ENCODE peak calls at places on chromosomes 16 and 17, in ten cellular contexts. L is prostate gland, C is body of pancreas, Y is endothelial cell of umbilical vein, P is ovary, A is stomach, U is uterus, X is transverse colon, I is A549, S is IMR-90. H is an unnamed sample.

GRCh38 chr16:7304257-7304656 is 28.4 kb upstream of the RBFOX1 start:
- DNase-seq in L (no peak), C (no peak), Y (no peak), P (no peak), A (no peak), U (no peak), X (no peak), I (no peak), S (no peak), H (no peak)

GRCh38 chr17:66240630-66241029 is 11.4 kb upstream of the APOH start:
- DNase-seq in L (no peak), C (no peak), Y (peak; percentile 49), P (no peak), A (no peak), U (no peak), X (no peak), I (no peak), S (peak; percentile 74), H (no peak)

GRCh38 chr17:601462-602303 is 113.0 kb downstream of the VPS53 start:
- DNase-seq in L (no peak), C (no peak), Y (peak; percentile 88), P (no peak), A (no peak), U (peak; percentile 63), X (peak; percentile 28), I (no peak), S (peak; percentile 87), H (no peak)

GRCh38 chr17:65557349-65558310 is 3.8 kb downstream of the AXIN2 start:
- DNase-seq in L (no peak), C (no peak), Y (no peak), P (no peak), A (no peak), U (no peak), X (no peak), I (peak; percentile 82), S (peak; percentile 55), H (no peak)

GRCh38 chr16:30893082-30893743 is 664 bp downstream of the BCL7C start:
- DNase-seq in L (no peak), C (no peak), Y (no peak), P (no peak), A (no peak), U (no peak), X (no peak), I (no peak), S (no peak), H (no peak)

GRCh38 chr17:72516772-72517399 is 396.1 kb downstream of the SOX9 start:
- DNase-seq in L (peak; percentile 22), C (peak; percentile 32), Y (no peak), P (no peak), A (no peak), U (no peak), X (no peak), I (peak; percentile 59), S (no peak), H (no peak)

GRCh38 chr17:46118969-46119368 is 74.3 kb downstream of the KANSL1 start:
- DNase-seq in L (no peak), C (no peak), Y (no peak), P (no peak), A (no peak), U (no peak), X (no peak), I (no peak), S (no peak), H (no peak)

GRCh38 chr17:33914120-33914519 is 341.0 kb upstream of the CCL2 start:
- DNase-seq in L (no peak), C (no peak), Y (no peak), P (no peak), A (no peak), U (no peak), X (no peak), I (no peak), S (no peak), H (no peak)

GRCh38 chr17:60148300-60148838 is 1.4 kb upstream of the CA4 start:
- DNase-seq in L (no peak), C (no peak), Y (no peak), P (no peak), A (no peak), U (no peak), X (no peak), I (no peak), S (no peak), H (no peak)

GRCh38 chr17:72399608-72400487 is 279.0 kb downstream of the SOX9 start:
- DNase-seq in L (peak; percentile 71), C (peak; percentile 63), Y (no peak), P (no peak), A (peak; percentile 72), U (no peak), X (no peak), I (no peak), S (no peak), H (no peak)

GRCh38 chr17:9991351-9991750 is 86.3 kb upstream of the RCVRN start:
- DNase-seq in L (no peak), C (no peak), Y (no peak), P (no peak), A (no peak), U (no peak), X (no peak), I (no peak), S (no peak), H (no peak)

GRCh38 chr17:77445908-77446535 is 305.3 kb downstream of the SEC14L1 start:
- DNase-seq in L (no peak), C (no peak), Y (peak; percentile 72), P (no peak), A (peak; percentile 77), U (no peak), X (peak; percentile 82), I (no peak), S (peak; percentile 56), H (no peak)

GRCh38 chr16:79451196-79451816 is 149.2 kb downstream of the MAF start:
- DNase-seq in L (no peak), C (no peak), Y (no peak), P (no peak), A (no peak), U (no peak), X (no peak), I (no peak), S (no peak), H (no peak)

GRCh38 chr17:31525801-31526549 is 134.5 kb downstream of the RAB11FIP4 start:
- DNase-seq in L (no peak), C (no peak), Y (no peak), P (no peak), A (no peak), U (no peak), X (no peak), I (peak; percentile 89), S (no peak), H (no peak)

GRCh38 chr16:29154100-29154499 is 169.2 kb downstream of the LAT start:
- DNase-seq in L (no peak), C (no peak), Y (no peak), P (no peak), A (no peak), U (no peak), X (no peak), I (no peak), S (no peak), H (no peak)

GRCh38 chr17:38967290-38967738 is at the start of gene FBXO47:
- DNase-seq in L (peak; percentile 87), C (peak; percentile 96), Y (peak; percentile 93), P (peak; percentile 92), A (peak; percentile 89), U (peak; percentile 96), X (peak; percentile 86), I (peak; percentile 92), S (peak; percentile 38), H (no peak)

GRCh38 chr16:84973776-84974523 is 37.4 kb downstream of the ZDHHC7 start:
- DNase-seq in L (no peak), C (no peak), Y (no peak), P (no peak), A (no peak), U (no peak), X (no peak), I (no peak), S (no peak), H (no peak)

GRCh38 chr17:72697602-72698146 is 394.8 kb downstream of the SLC39A11 start:
- DNase-seq in L (no peak), C (peak; percentile 23), Y (no peak), P (no peak), A (no peak), U (no peak), X (no peak), I (no peak), S (peak; percentile 25), H (no peak)

GRCh38 chr16:86877108-86877507 is 298.8 kb downstream of the FOXL1 start:
- DNase-seq in L (no peak), C (no peak), Y (no peak), P (no peak), A (no peak), U (no peak), X (no peak), I (no peak), S (no peak), H (no peak)

GRCh38 chr16:14325502-14325901 is 254.4 kb downstream of the MRTFB start:
- DNase-seq in L (no peak), C (no peak), Y (no peak), P (no peak), A (no peak), U (no peak), X (no peak), I (no peak), S (no peak), H (no peak)
- H3K4me1 ChIP-seq in L (no peaks in the 10 kb centered on the region), C (peaks cover 45% of the 10 kb centered on the region), Y (no peaks in the 10 kb centered on the region), P (peaks cover 4% of the 10 kb centered on the region), A (no peaks in the 10 kb centered on the region), U (no peaks in the 10 kb centered on the region), X (no peaks in the 10 kb centered on the region), I (peaks cover 44% of the 10 kb centered on the region), S (peaks cover 4% of the 10 kb centered on the region), H (peaks cover 10% of the 10 kb centered on the region)

DNA sequence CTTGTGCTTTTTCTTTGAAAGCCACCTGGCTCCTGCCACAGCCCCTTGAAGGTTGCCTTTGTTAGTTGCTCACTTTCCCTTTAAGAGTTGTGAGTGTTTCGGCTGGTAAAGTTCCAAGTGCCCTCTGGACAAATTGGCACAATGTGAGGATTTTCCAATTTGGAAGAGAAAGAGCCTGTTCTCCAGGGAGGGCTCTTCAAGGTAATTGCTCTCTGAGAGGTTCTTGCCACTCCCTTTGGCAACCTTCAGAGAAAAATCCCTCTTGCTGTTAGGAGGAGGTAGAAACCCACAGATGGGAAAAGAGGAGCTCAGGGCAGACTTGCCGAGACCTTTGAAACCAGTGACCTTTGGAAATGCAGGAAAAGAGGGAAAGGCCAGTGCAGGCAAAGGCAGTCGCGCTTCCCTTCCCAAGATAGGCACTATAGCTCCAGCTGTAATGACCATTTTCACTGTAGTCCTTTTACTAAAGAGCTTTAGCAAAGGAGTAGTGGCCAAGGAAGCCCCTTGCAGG is 49.0 kb upstream of the AKAP1 start:
- DNase-seq in L (peak; percentile 61), C (peak; percentile 76), Y (no peak), P (no peak), A (peak; percentile 83), U (no peak), X (peak; percentile 80), I (no peak), S (no peak), H (no peak)
- H3K4me3 ChIP-seq in L (no peak overlapping the region), C (no peak overlapping the region), Y (no peak overlapping the region), P (no peak overlapping the region), A (no peak overlapping the region), U (no peak overlapping the region), X (peak overlapping the region; percentile 29), I (no peak overlapping the region), S (no peak overlapping the region), H (no peak overlapping the region)

GRCh38 chr17:50272711-50273653 is 1.3 kb upstream of the TMEM92 start:
- DNase-seq in L (no peak), C (peak; percentile 60), Y (peak; percentile 31), P (peak; percentile 76), A (peak; percentile 62), U (peak; percentile 65), X (peak; percentile 62), I (peak; percentile 73), S (peak; percentile 27), H (no peak)
- TF ChIP-seq POLR2A in L (no peak), C (no peak), Y (no peak), P (no peak), A (no peak), U (no peak), X (no peak), I (no peak), S (no peak), H (no peak)

GRCh38 chr17:19309701-19310100 is 52.8 kb downstream of the B9D1 start:
- DNase-seq in L (no peak), C (no peak), Y (no peak), P (no peak), A (no peak), U (no peak), X (no peak), I (no peak), S (no peak), H (no peak)
- H3K4me1 ChIP-seq in L (no peaks in the 10 kb centered on the region), C (peaks cover 5% of the 10 kb centered on the region), Y (peaks cover 22% of the 10 kb centered on the region), P (no peaks in the 10 kb centered on the region), A (peaks cover 21% of the 10 kb centered on the region), U (peaks cover under 1% of the 10 kb centered on the region), X (peaks cover 15% of the 10 kb centered on the region), I (no peaks in the 10 kb centered on the region), S (peaks cover 5% of the 10 kb centered on the region), H (peaks cover 76% of the 10 kb centered on the region)